ENCODE peak calls at places on chromosomes 7 and 10, in five cellular contexts. One of them, this sample, is unnamed. For H3K4me1, the result is how much of the 10 kb centered on the place peaks cover.

GRCh38 chr7:778271-778967 is 51.3 kb upstream of the PRKAR1B start:
- DNase-seq in neuronal stem cell: no peak
- DNase-seq in aorta: no peak
- DNase-seq in transverse colon: no peak
- DNase-seq in upper lobe of right lung: peak
- DNase-seq in this sample: no peak

GRCh38 chr10:77609781-77610272 is 27.8 kb downstream of the KCNMA1 start:
- DNase-seq in aorta: no peak
- DNase-seq in transverse colon: no peak
- DNase-seq in neuronal stem cell: no peak
- DNase-seq in upper lobe of right lung: no peak
- DNase-seq in this sample: no peak

GRCh38 chr7:106774768-106775551 is 90.1 kb upstream of the PIK3CG start:
- DNase-seq in transverse colon: no peak
- DNase-seq in upper lobe of right lung: no peak
- DNase-seq in aorta: no peak
- DNase-seq in neuronal stem cell: no peak
- DNase-seq in this sample: no peak

GRCh38 chr10:110207805-110208613 is 604 bp downstream of the MXI1 start:
- DNase-seq in transverse colon: peak
- DNase-seq in upper lobe of right lung: peak
- DNase-seq in aorta: peak
- DNase-seq in neuronal stem cell: peak
- DNase-seq in this sample: peak

GRCh38 chr10:70295321-70295720 is 11.5 kb upstream of the NPFFR1 start:
- DNase-seq in neuronal stem cell: no peak
- DNase-seq in upper lobe of right lung: no peak
- DNase-seq in transverse colon: no peak
- DNase-seq in aorta: no peak
- DNase-seq in this sample: no peak

GRCh38 chr7:108406474-108406873 is 49.8 kb downstream of the NRCAM start:
- DNase-seq in transverse colon: no peak
- DNase-seq in aorta: no peak
- DNase-seq in upper lobe of right lung: no peak
- DNase-seq in neuronal stem cell: no peak
- DNase-seq in this sample: no peak

GRCh38 chr7:111413796-111414195 is 148.5 kb downstream of the IMMP2L start:
- DNase-seq in aorta: no peak
- DNase-seq in neuronal stem cell: no peak
- DNase-seq in transverse colon: no peak
- DNase-seq in upper lobe of right lung: no peak
- DNase-seq in this sample: no peak

GRCh38 chr7:37408885-37409248 is 39.8 kb downstream of the ELMO1 start:
- DNase-seq in aorta: no peak
- DNase-seq in upper lobe of right lung: no peak
- DNase-seq in neuronal stem cell: no peak
- DNase-seq in transverse colon: no peak
- DNase-seq in this sample: no peak

GRCh38 chr10:16856092-16856491 is 38.9 kb upstream of the RSU1 start:
- DNase-seq in neuronal stem cell: no peak
- DNase-seq in aorta: no peak
- DNase-seq in transverse colon: no peak
- DNase-seq in upper lobe of right lung: no peak
- DNase-seq in this sample: no peak

GRCh38 chr7:44537442-44537841 is 3.7 kb downstream of the NPC1L1 start:
- DNase-seq in upper lobe of right lung: no peak
- DNase-seq in aorta: no peak
- DNase-seq in transverse colon: no peak
- DNase-seq in neuronal stem cell: no peak
- DNase-seq in this sample: no peak

GRCh38 chr7:115340828-115341227 is 418.9 kb downstream of the MDFIC start:
- DNase-seq in transverse colon: no peak
- DNase-seq in aorta: no peak
- DNase-seq in neuronal stem cell: no peak
- DNase-seq in upper lobe of right lung: no peak
- DNase-seq in this sample: no peak

GRCh38 chr7:65975814-65976445 is 6.1 kb downstream of the GUSB start:
- DNase-seq in upper lobe of right lung: no peak
- DNase-seq in aorta: peak
- DNase-seq in transverse colon: no peak
- DNase-seq in neuronal stem cell: no peak
- DNase-seq in this sample: no peak

GRCh38 chr7:110759069-110759468 is 331.9 kb upstream of the LRRN3 start:
- DNase-seq in aorta: no peak
- DNase-seq in transverse colon: no peak
- DNase-seq in upper lobe of right lung: no peak
- DNase-seq in neuronal stem cell: no peak
- DNase-seq in this sample: no peak

GRCh38 chr7:81339946-81340345 is 421.1 kb upstream of the SEMA3C start:
- DNase-seq in neuronal stem cell: no peak
- DNase-seq in aorta: no peak
- DNase-seq in upper lobe of right lung: no peak
- DNase-seq in transverse colon: no peak
- DNase-seq in this sample: no peak

GRCh38 chr10:72328829-72329204 is 25.9 kb downstream of the DNAJB12 start:
- DNase-seq in aorta: no peak
- DNase-seq in transverse colon: no peak
- DNase-seq in upper lobe of right lung: no peak
- DNase-seq in neuronal stem cell: no peak
- DNase-seq in this sample: no peak

GRCh38 chr7:93914581-93915066 is 6.9 kb upstream of the GNG11 start:
- DNase-seq in upper lobe of right lung: no peak
- DNase-seq in transverse colon: no peak
- DNase-seq in aorta: no peak
- DNase-seq in neuronal stem cell: no peak
- DNase-seq in this sample: no peak

GRCh38 chr10:77513783-77514331 is 123.8 kb downstream of the KCNMA1 start:
- DNase-seq in transverse colon: peak
- DNase-seq in aorta: peak
- DNase-seq in neuronal stem cell: no peak
- DNase-seq in upper lobe of right lung: no peak
- DNase-seq in this sample: peak

GRCh38 chr7:27923308-27923980 is 183.5 kb downstream of the TAX1BP1 start:
- DNase-seq in neuronal stem cell: no peak
- DNase-seq in upper lobe of right lung: no peak
- DNase-seq in aorta: no peak
- DNase-seq in transverse colon: no peak
- DNase-seq in this sample: no peak

GRCh38 chr7:134541-134940 is 57.8 kb upstream of the FAM20C start:
- DNase-seq in upper lobe of right lung: no peak
- DNase-seq in neuronal stem cell: no peak
- DNase-seq in aorta: no peak
- DNase-seq in transverse colon: no peak
- DNase-seq in this sample: no peak

GRCh38 chr10:1035201-1035600 is 9.5 kb upstream of the IDI2 start:
- DNase-seq in neuronal stem cell: no peak
- DNase-seq in transverse colon: no peak
- DNase-seq in upper lobe of right lung: no peak
- DNase-seq in aorta: no peak
- DNase-seq in this sample: no peak

GRCh38 chr7:151864081-151864480 is 12.8 kb downstream of the PRKAG2 start:
- DNase-seq in transverse colon: no peak
- DNase-seq in upper lobe of right lung: peak
- DNase-seq in neuronal stem cell: no peak
- DNase-seq in aorta: peak
- DNase-seq in this sample: no peak

GRCh38 chr10:131271966-131272365 is 39.6 kb downstream of the TCERG1L start:
- DNase-seq in aorta: no peak
- DNase-seq in upper lobe of right lung: no peak
- DNase-seq in transverse colon: no peak
- DNase-seq in neuronal stem cell: no peak
- DNase-seq in this sample: no peak

GRCh38 chr10:132616995-132617780 is 79.6 kb downstream of the INPP5A start:
- DNase-seq in neuronal stem cell: no peak
- DNase-seq in upper lobe of right lung: no peak
- DNase-seq in aorta: peak
- DNase-seq in transverse colon: no peak
- DNase-seq in this sample: no peak

GRCh38 chr10:93680414-93681047 is 21.9 kb downstream of the FRA10AC1 start:
- DNase-seq in transverse colon: no peak
- DNase-seq in upper lobe of right lung: no peak
- DNase-seq in neuronal stem cell: peak
- DNase-seq in aorta: no peak
- DNase-seq in this sample: no peak

GRCh38 chr10:79070091-79070610 is 1.4 kb downstream of the ZMIZ1 start:
- DNase-seq in aorta: peak
- DNase-seq in neuronal stem cell: peak
- DNase-seq in upper lobe of right lung: peak
- DNase-seq in transverse colon: peak
- DNase-seq in this sample: peak

GRCh38 chr10:79069325-79070090 is 742 bp downstream of the ZMIZ1 start:
- DNase-seq in aorta: peak
- DNase-seq in neuronal stem cell: peak
- DNase-seq in upper lobe of right lung: peak
- DNase-seq in transverse colon: peak
- DNase-seq in this sample: peak

GRCh38 chr10:79071535-79071923 is 2.8 kb downstream of the ZMIZ1 start:
- DNase-seq in neuronal stem cell: peak
- DNase-seq in transverse colon: no peak
- DNase-seq in upper lobe of right lung: no peak
- DNase-seq in aorta: no peak
- DNase-seq in this sample: no peak

GRCh38 chr10:79072041-79072441 is 3.3 kb downstream of the ZMIZ1 start:
- DNase-seq in neuronal stem cell: no peak
- DNase-seq in upper lobe of right lung: no peak
- DNase-seq in transverse colon: no peak
- DNase-seq in aorta: no peak
- DNase-seq in this sample: no peak

DNA sequence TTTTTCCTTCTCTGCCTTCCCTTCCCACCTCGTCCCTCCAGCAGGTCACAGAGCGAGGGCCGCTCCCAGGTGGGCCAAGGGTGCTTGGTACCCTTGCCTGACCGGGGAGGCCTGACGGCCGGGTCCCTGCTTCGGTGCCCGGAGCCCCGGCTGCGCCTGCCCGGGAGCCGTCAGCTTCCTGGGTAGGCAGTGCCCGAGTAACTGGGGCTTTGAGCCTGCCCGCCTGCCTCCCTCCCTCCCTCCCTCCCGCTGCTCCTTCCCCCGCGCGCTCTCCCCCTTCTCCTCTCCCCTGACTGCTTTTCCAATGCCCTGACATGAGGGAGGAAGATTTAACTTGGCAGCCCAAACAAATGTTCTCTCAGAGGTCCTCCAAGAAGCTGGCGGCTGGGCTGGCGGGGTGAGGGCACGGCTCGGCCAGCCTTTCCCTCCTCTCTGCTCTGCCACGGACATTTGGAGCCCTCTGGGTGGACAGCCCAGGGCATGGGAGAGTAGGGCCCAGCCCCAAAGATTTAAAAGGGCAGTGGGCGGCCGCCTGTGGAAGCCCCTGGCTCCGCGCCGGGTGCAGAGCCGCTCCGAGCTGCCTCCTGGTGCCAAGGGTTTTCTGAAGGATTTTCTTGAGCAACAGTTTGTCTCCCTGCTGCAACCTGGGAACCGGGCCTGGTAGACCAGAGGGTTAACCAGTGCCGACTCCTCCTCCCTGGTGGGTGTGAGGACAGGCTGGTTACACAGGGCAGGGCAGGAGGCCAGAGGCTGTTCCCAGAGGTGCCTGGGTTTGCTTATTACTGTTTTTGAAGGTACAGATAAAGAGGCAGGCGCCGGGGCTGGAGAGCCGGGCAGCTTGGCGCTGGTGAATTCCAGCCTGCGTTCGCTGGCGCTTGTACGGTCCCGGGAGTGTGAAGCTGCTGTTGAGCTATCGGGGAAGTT is 2.1 kb downstream of the ZMIZ1 start:
- DNase-seq in transverse colon: peak
- DNase-seq in neuronal stem cell: peak
- DNase-seq in aorta: peak
- DNase-seq in upper lobe of right lung: peak
- DNase-seq in this sample: peak
- H3K4me1 ChIP-seq in transverse colon: half or more
- H3K4me1 ChIP-seq in neuronal stem cell: under half
- H3K4me1 ChIP-seq in aorta: under half
- H3K4me1 ChIP-seq in upper lobe of right lung: half or more
- H3K4me1 ChIP-seq in this sample: half or more

GRCh38 chr10:118484152-118484871 is 111.1 kb downstream of the PRLHR start:
- DNase-seq in aorta: no peak
- DNase-seq in upper lobe of right lung: no peak
- DNase-seq in neuronal stem cell: no peak
- DNase-seq in transverse colon: no peak
- DNase-seq in this sample: no peak

GRCh38 chr10:118483496-118483895 is 112.0 kb downstream of the PRLHR start:
- DNase-seq in neuronal stem cell: no peak
- DNase-seq in transverse colon: no peak
- DNase-seq in aorta: no peak
- DNase-seq in upper lobe of right lung: no peak
- DNase-seq in this sample: no peak

GRCh38 chr10:118485641-118486040 is 109.8 kb downstream of the PRLHR start:
- DNase-seq in upper lobe of right lung: no peak
- DNase-seq in aorta: no peak
- DNase-seq in neuronal stem cell: no peak
- DNase-seq in transverse colon: no peak
- DNase-seq in this sample: no peak

DNA sequence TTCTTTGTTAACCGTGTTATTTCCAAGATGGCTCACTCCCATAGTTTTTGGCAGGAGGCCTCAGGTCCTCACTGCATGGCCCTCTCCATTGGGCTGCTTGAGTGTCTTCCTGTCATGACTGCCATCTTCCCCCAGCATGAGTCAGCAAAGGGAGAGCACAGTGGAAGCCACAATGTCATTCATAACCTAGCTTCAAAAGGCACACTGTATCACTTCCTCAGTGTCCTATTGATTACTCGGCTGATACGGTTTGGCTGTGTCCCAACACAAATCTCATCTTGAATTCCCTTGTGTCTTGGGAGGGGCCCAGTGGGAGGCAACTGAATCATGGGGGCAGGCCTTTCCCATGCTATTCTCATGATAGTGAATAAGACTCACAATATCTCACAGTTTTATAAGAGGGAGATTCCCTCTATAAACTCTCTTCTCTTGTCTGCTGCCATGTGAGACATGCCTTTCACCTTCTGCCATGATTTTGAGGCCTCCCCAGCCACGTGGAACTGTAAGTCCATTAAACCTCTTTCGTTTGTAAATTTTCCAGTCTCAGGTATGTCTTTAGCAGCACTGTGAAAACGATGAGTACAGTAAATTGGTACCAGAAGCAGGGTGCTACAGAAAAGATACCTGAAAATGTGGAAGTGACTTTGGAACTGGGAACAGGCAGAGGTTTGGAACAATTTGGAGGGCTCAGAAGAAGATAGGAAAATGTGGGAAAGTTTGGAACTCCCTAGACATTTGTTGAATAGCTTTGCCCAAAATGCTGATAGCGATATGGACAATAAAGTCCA is 106.5 kb downstream of the PRLHR start:
- DNase-seq in transverse colon: no peak
- DNase-seq in neuronal stem cell: no peak
- DNase-seq in aorta: no peak
- DNase-seq in upper lobe of right lung: no peak
- DNase-seq in this sample: no peak
- H3K4me1 ChIP-seq in transverse colon: under half
- H3K4me1 ChIP-seq in neuronal stem cell: under half
- H3K4me1 ChIP-seq in aorta: under half
- H3K4me1 ChIP-seq in upper lobe of right lung: under half
- H3K4me1 ChIP-seq in this sample: under half

GRCh38 chr10:7473474-7473873 is 62.6 kb upstream of the SFMBT2 start:
- DNase-seq in upper lobe of right lung: no peak
- DNase-seq in transverse colon: no peak
- DNase-seq in neuronal stem cell: no peak
- DNase-seq in aorta: no peak
- DNase-seq in this sample: no peak
- H3K4me1 ChIP-seq in upper lobe of right lung: under half
- H3K4me1 ChIP-seq in transverse colon: under half
- H3K4me1 ChIP-seq in neuronal stem cell: under half
- H3K4me1 ChIP-seq in aorta: under half
- H3K4me1 ChIP-seq in this sample: under half

GRCh38 chr7:36186359-36186758 is 33.3 kb downstream of the EEPD1 start:
- DNase-seq in neuronal stem cell: no peak
- DNase-seq in transverse colon: no peak
- DNase-seq in aorta: no peak
- DNase-seq in upper lobe of right lung: no peak
- DNase-seq in this sample: no peak
- H3K4me1 ChIP-seq in neuronal stem cell: under half
- H3K4me1 ChIP-seq in transverse colon: under half
- H3K4me1 ChIP-seq in aorta: under half
- H3K4me1 ChIP-seq in upper lobe of right lung: under half
- H3K4me1 ChIP-seq in this sample: under half

This sample was measured in stomach.